ENCODE peak calls at places on chromosomes 2 and 18, in ten cellular contexts. B, A, H, S, V, G, P, E, U and N are unnamed samples.

GRCh38 chr2:209383212-209383611 is 40.6 kb upstream of the MAP2 start:
- DNase-seq in B (no peak), A (no peak), H (peak), S (peak), V (no peak), G (no peak), P (no peak), E (no peak), U (no peak), N (no peak)

GRCh38 chr2:152420923-152421322 is 85.9 kb downstream of the FMNL2 start:
- DNase-seq in B (no peak), A (no peak), H (no peak), S (no peak), V (no peak), G (no peak), P (no peak), E (no peak), U (no peak), N (no peak)

GRCh38 chr18:10559566-10560456 is 34.0 kb downstream of the NAPG start:
- DNase-seq in B (no peak), A (no peak), H (no peak), S (no peak), V (no peak), G (no peak), P (no peak), E (no peak), U (no peak), N (no peak)

GRCh38 chr2:240374085-240374907 is 61.2 kb upstream of the GPC1 start:
- DNase-seq in B (peak), A (no peak), H (peak), S (peak), V (peak), G (peak), P (no peak), E (peak), U (no peak), N (no peak)

GRCh38 chr2:108346827-108347226 is 30.9 kb upstream of the SULT1C4 start:
- DNase-seq in B (no peak), A (no peak), H (no peak), S (no peak), V (no peak), G (no peak), P (no peak), E (no peak), U (no peak), N (no peak)

GRCh38 chr2:98932778-98933343 is 3.2 kb downstream of the CRACDL start:
- DNase-seq in B (no peak), A (no peak), H (no peak), S (no peak), V (no peak), G (no peak), P (no peak), E (no peak), U (no peak), N (no peak)

GRCh38 chr2:33134086-33134763 is 187.5 kb downstream of the LTBP1 start:
- DNase-seq in B (peak), A (no peak), H (peak), S (peak), V (no peak), G (peak), P (no peak), E (peak), U (no peak), N (no peak)

GRCh38 chr2:100380681-100381080 is 36.8 kb downstream of the CHST10 start:
- DNase-seq in B (peak), A (peak), H (no peak), S (no peak), V (no peak), G (no peak), P (no peak), E (no peak), U (no peak), N (no peak)

GRCh38 chr2:8615252-8616083 is 66.4 kb upstream of the ID2 start:
- DNase-seq in B (no peak), A (no peak), H (no peak), S (no peak), V (peak), G (no peak), P (no peak), E (no peak), U (no peak), N (no peak)

GRCh38 chr2:235320341-235320740 is 173.5 kb upstream of the AGAP1 start:
- DNase-seq in B (no peak), A (no peak), H (peak), S (no peak), V (no peak), G (no peak), P (no peak), E (no peak), U (no peak), N (no peak)

GRCh38 chr2:219296142-219296541 is 13.1 kb downstream of the PTPRN start:
- DNase-seq in B (no peak), A (no peak), H (no peak), S (no peak), V (no peak), G (peak), P (no peak), E (peak), U (no peak), N (no peak)

GRCh38 chr2:59727191-59727590 is 826.3 kb downstream of the BCL11A start:
- DNase-seq in B (no peak), A (no peak), H (no peak), S (no peak), V (no peak), G (no peak), P (no peak), E (no peak), U (no peak), N (no peak)

GRCh38 chr2:135785032-135785431 is 43.4 kb downstream of the UBXN4 start:
- DNase-seq in B (no peak), A (no peak), H (peak), S (no peak), V (no peak), G (no peak), P (no peak), E (no peak), U (no peak), N (no peak)

GRCh38 chr2:102185347-102185746 is 1.5 kb upstream of the IL1RL2 start:
- DNase-seq in B (no peak), A (no peak), H (peak), S (no peak), V (no peak), G (no peak), P (no peak), E (no peak), U (no peak), N (peak)

GRCh38 chr2:108637304-108637669 is 82.0 kb upstream of the RANBP2 start:
- DNase-seq in B (peak), A (no peak), H (no peak), S (no peak), V (no peak), G (no peak), P (no peak), E (peak), U (no peak), N (no peak)

GRCh38 chr2:74849228-74849892 is 15.4 kb downstream of the HK2 start:
- DNase-seq in B (no peak), A (no peak), H (peak), S (no peak), V (no peak), G (no peak), P (no peak), E (peak), U (no peak), N (no peak)

GRCh38 chr2:12577086-12577485 is 139.7 kb upstream of the TRIB2 start:
- DNase-seq in B (no peak), A (no peak), H (no peak), S (no peak), V (no peak), G (no peak), P (no peak), E (no peak), U (no peak), N (no peak)

GRCh38 chr2:188065386-188065785 is 226.3 kb upstream of the GULP1 start:
- DNase-seq in B (no peak), A (no peak), H (peak), S (no peak), V (no peak), G (no peak), P (no peak), E (no peak), U (no peak), N (no peak)

GRCh38 chr2:26770986-26771586 is 7.0 kb downstream of the SLC35F6 start:
- DNase-seq in B (peak), A (no peak), H (peak), S (peak), V (peak), G (peak), P (no peak), E (peak), U (no peak), N (peak)

GRCh38 chr2:64537991-64538390 is 13.9 kb downstream of the AFTPH start:
- DNase-seq in B (no peak), A (no peak), H (peak), S (no peak), V (no peak), G (no peak), P (no peak), E (no peak), U (no peak), N (no peak)

GRCh38 chr18:2898131-2898640 is 51.4 kb downstream of the EMILIN2 start:
- DNase-seq in B (no peak), A (no peak), H (peak), S (no peak), V (no peak), G (peak), P (no peak), E (peak), U (no peak), N (no peak)

GRCh38 chr2:226031962-226032441 is 632.5 kb downstream of the NYAP2 start:
- DNase-seq in B (no peak), A (no peak), H (no peak), S (peak), V (no peak), G (no peak), P (no peak), E (no peak), U (no peak), N (no peak)

GRCh38 chr2:54015809-54016703 is 45.3 kb upstream of the PSME4 start:
- DNase-seq in B (no peak), A (no peak), H (peak), S (peak), V (no peak), G (no peak), P (no peak), E (no peak), U (no peak), N (no peak)

GRCh38 chr2:240269886-240270285 is 129.4 kb upstream of the OTOS start:
- DNase-seq in B (no peak), A (no peak), H (no peak), S (no peak), V (no peak), G (peak), P (no peak), E (no peak), U (no peak), N (no peak)

GRCh38 chr2:230423851-230424458 is 8.0 kb downstream of the SP100 start:
- DNase-seq in B (no peak), A (no peak), H (no peak), S (no peak), V (no peak), G (no peak), P (no peak), E (no peak), U (no peak), N (no peak)

GRCh38 chr2:73640537-73640936 is 1.7 kb downstream of the NAT8 start:
- DNase-seq in B (no peak), A (no peak), H (peak), S (no peak), V (no peak), G (no peak), P (no peak), E (no peak), U (no peak), N (no peak)

GRCh38 chr2:8566788-8567468 is 114.9 kb upstream of the ID2 start:
- DNase-seq in B (no peak), A (peak), H (no peak), S (no peak), V (peak), G (no peak), P (no peak), E (no peak), U (no peak), N (no peak)

GRCh38 chr2:8573234-8573941 is 108.5 kb upstream of the ID2 start:
- DNase-seq in B (no peak), A (peak), H (no peak), S (no peak), V (peak), G (no peak), P (no peak), E (no peak), U (no peak), N (no peak)

GRCh38 chr2:217166241-217166640 is 306.4 kb upstream of the TNP1 start:
- DNase-seq in B (no peak), A (no peak), H (peak), S (no peak), V (no peak), G (no peak), P (no peak), E (no peak), U (no peak), N (peak)

GRCh38 chr2:159882069-159882468 is 84.1 kb upstream of the CD302 start:
- DNase-seq in B (no peak), A (no peak), H (no peak), S (no peak), V (no peak), G (no peak), P (no peak), E (no peak), U (no peak), N (no peak)

GRCh38 chr2:196170202-196170680 is 1.1 kb downstream of the STK17B start:
- DNase-seq in B (no peak), A (no peak), H (peak), S (peak), V (peak), G (no peak), P (no peak), E (no peak), U (no peak), N (no peak)

GRCh38 chr2:20667531-20668401 is 822 bp downstream of the GDF7 start:
- DNase-seq in B (no peak), A (no peak), H (no peak), S (no peak), V (no peak), G (peak), P (no peak), E (no peak), U (no peak), N (peak)

GRCh38 chr2:44974064-44974715 is 32.7 kb downstream of the SIX3 start:
- DNase-seq in B (no peak), A (no peak), H (peak), S (no peak), V (peak), G (no peak), P (no peak), E (no peak), U (no peak), N (peak)

GRCh38 chr2:231547315-231548110 is 17.3 kb upstream of the NMUR1 start:
- DNase-seq in B (no peak), A (no peak), H (no peak), S (no peak), V (no peak), G (no peak), P (no peak), E (no peak), U (no peak), N (no peak)

GRCh38 chr18:3594760-3595241 is 144.8 kb downstream of the TGIF1 start:
- DNase-seq in B (no peak), A (no peak), H (peak), S (no peak), V (no peak), G (no peak), P (no peak), E (no peak), U (no peak), N (no peak)

GRCh38 chr2:238425979-238426567 is 654 bp upstream of the ASB1 start:
- DNase-seq in B (no peak), A (no peak), H (no peak), S (no peak), V (no peak), G (peak), P (no peak), E (no peak), U (no peak), N (no peak)

GRCh38 chr2:190973262-190973661 is 40.7 kb downstream of the STAT1 start:
- DNase-seq in B (no peak), A (no peak), H (no peak), S (no peak), V (no peak), G (no peak), P (no peak), E (no peak), U (no peak), N (no peak)

GRCh38 chr2:3171564-3172264 is 205.9 kb downstream of the EIPR1 start:
- DNase-seq in B (no peak), A (no peak), H (no peak), S (no peak), V (no peak), G (no peak), P (no peak), E (no peak), U (no peak), N (no peak)

GRCh38 chr2:3172265-3172935 is 205.2 kb downstream of the EIPR1 start:
- DNase-seq in B (no peak), A (no peak), H (no peak), S (no peak), V (no peak), G (no peak), P (no peak), E (no peak), U (no peak), N (no peak)

GRCh38 chr2:3170792-3171455 is 206.7 kb downstream of the EIPR1 start:
- DNase-seq in B (no peak), A (no peak), H (no peak), S (no peak), V (no peak), G (peak), P (no peak), E (no peak), U (no peak), N (no peak)

GRCh38 chr2:3168230-3168891 is 209.3 kb downstream of the EIPR1 start:
- DNase-seq in B (no peak), A (no peak), H (peak), S (no peak), V (no peak), G (no peak), P (no peak), E (no peak), U (no peak), N (no peak)

GRCh38 chr2:3169106-3169870 is 208.3 kb downstream of the EIPR1 start:
- DNase-seq in B (no peak), A (no peak), H (peak), S (no peak), V (no peak), G (no peak), P (no peak), E (peak), U (no peak), N (no peak)
- TF ChIP-seq CTCF in B (no peak), A (peak), H (no peak), S (no peak), V (no peak), G (no peak), P (no peak), E (no peak), U (no peak), N (no peak)

DNA sequence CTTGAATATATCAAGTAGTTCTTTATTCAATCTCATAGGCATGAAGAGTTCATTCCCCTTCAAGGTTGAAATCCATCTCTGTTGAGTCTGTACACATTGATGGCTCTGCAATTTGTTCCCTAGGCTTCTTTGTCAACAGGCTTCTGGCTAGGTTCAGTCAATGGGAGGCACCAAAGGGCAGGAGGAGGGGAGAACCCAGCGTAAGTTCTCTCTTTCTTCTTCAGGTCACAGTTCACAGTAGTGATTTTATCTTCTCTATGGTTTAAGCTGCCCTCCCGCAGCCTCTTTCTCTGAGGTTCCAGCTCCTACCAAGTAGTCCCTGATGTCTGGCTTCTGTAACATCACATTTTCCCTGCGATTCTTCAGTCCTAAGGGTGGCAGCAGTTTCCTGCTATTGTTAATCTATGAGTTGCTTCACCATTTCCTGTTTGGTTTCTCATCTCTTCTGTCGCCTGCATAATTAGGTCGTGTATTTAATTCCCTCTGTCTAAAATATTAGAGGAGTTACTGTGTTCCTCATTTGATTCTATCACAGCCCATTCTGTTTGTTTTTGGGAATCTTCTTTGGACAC is 107.4 kb downstream of the CPO start:
- DNase-seq in B (no peak), A (no peak), H (peak), S (no peak), V (no peak), G (no peak), P (no peak), E (no peak), U (no peak), N (no peak)
- TF ChIP-seq CTCF in B (peak), A (no peak), H (peak), S (no peak), V (no peak), G (no peak), P (no peak), E (no peak), U (no peak), N (no peak)

GRCh38 chr18:73214970-73215369 is 347.2 kb upstream of the NETO1 start:
- DNase-seq in B (no peak), A (no peak), H (no peak), S (no peak), V (no peak), G (no peak), P (no peak), E (no peak), U (no peak), N (no peak)

GRCh38 chr18:73218293-73218692 is 350.5 kb upstream of the NETO1 start:
- DNase-seq in B (no peak), A (no peak), H (no peak), S (no peak), V (no peak), G (no peak), P (no peak), E (no peak), U (no peak), N (no peak)

GRCh38 chr18:73220639-73221038 is 352.9 kb upstream of the NETO1 start:
- DNase-seq in B (no peak), A (no peak), H (no peak), S (no peak), V (no peak), G (no peak), P (no peak), E (no peak), U (no peak), N (no peak)
- TF ChIP-seq CTCF in B (no peak), A (no peak), H (no peak), S (no peak), V (no peak), G (no peak), P (no peak), E (no peak), U (no peak), N (no peak)

DNA sequence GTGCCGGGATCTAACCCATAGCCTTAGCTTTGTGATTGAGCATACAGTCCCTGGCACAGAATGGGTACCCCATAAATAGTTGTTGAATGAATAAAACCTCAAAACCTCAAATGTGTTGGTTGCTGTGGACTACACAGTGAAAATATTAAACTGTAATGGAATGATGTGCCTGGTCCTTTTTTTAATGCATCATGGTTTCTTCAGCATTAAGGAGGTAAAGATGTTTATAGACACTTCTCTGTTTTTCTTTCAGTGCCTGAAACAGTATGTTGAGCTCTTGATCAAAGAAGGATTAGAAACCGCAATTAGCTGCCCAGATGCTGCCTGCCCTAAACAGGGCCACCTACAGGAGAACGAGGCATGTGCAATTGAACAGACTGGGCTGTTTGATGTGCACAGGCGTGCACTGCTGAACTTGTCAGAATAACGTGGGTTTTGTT is 97.0 kb downstream of the RNF144A start:
- DNase-seq in B (no peak), A (no peak), H (peak), S (no peak), V (no peak), G (no peak), P (no peak), E (no peak), U (no peak), N (peak)
- TF ChIP-seq CTCF in B (peak), A (peak), H (peak), S (no peak), V (no peak), G (no peak), P (peak), E (peak), U (peak), N (peak)

GRCh38 chr2:218263817-218264611 is 3.2 kb downstream of the GPBAR1 start:
- DNase-seq in B (no peak), A (no peak), H (no peak), S (no peak), V (no peak), G (no peak), P (no peak), E (peak), U (no peak), N (no peak)
- TF ChIP-seq CTCF in B (no peak), A (no peak), H (peak), S (peak), V (peak), G (no peak), P (no peak), E (no peak), U (no peak), N (no peak)

GRCh38 chr2:172086349-172087190 is 1.3 kb downstream of the DLX1 start:
- DNase-seq in B (no peak), A (no peak), H (peak), S (no peak), V (peak), G (peak), P (no peak), E (no peak), U (no peak), N (no peak)
- TF ChIP-seq CTCF in B (no peak), A (peak), H (no peak), S (peak), V (peak), G (no peak), P (no peak), E (no peak), U (peak), N (peak)